ENCODE peak calls at places on chromosome 17, in four cellular contexts. N is A549, Q is NB4, P is ovary. R is an unnamed sample.

GRCh38 chr17:7839199-7839889 is 5.3 kb downstream of the KDM6B start:
- DNase-seq in P (peak; percentile 35), N (no peak), Q (peak; percentile 83), R (peak; percentile 88)

GRCh38 chr17:58330997-58331814 is 2.6 kb upstream of the TSPOAP1 start:
- DNase-seq in N (no peak), P (no peak), Q (peak; percentile 88), R (no peak)

GRCh38 chr17:27888072-27888471 is 5.1 kb downstream of the LYRM9 start:
- DNase-seq in P (no peak), Q (peak; percentile 54), N (no peak), R (no peak)

GRCh38 chr17:28460901-28461300 is 12.5 kb upstream of the SLC13A2 start:
- DNase-seq in N (no peak), Q (no peak), P (no peak), R (no peak)

GRCh38 chr17:75032896-75033294 is 13.9 kb downstream of the ATP5PD start:
- DNase-seq in P (peak; percentile 55), N (peak; percentile 48), Q (no peak), R (no peak)

GRCh38 chr17:49553676-49554335 is 21.9 kb upstream of the NXPH3 start:
- DNase-seq in N (no peak), P (no peak), Q (no peak), R (peak; percentile 45)

GRCh38 chr17:17685775-17686291 is 4.6 kb downstream of the RAI1 start:
- DNase-seq in P (no peak), Q (peak; percentile 57), N (peak; percentile 66), R (no peak)

GRCh38 chr17:1365445-1366039 is 34.5 kb downstream of the YWHAE start:
- DNase-seq in Q (peak; percentile 75), P (peak; percentile 44), N (peak; percentile 87), R (peak; percentile 67)

GRCh38 chr17:75036643-75037268 is 10.0 kb downstream of the ATP5PD start:
- DNase-seq in N (peak; percentile 97), Q (no peak), P (peak; percentile 83), R (peak; percentile 97)

GRCh38 chr17:16398270-16399267 is 16.8 kb upstream of the TRPV2 start:
- DNase-seq in P (no peak), Q (no peak), N (no peak), R (no peak)

GRCh38 chr17:6070895-6071511 is 824 bp downstream of the WSCD1 start:
- DNase-seq in P (no peak), Q (no peak), N (peak; percentile 23), R (no peak)

GRCh38 chr17:59683283-59683682 is 23.9 kb downstream of the PTRH2 start:
- DNase-seq in Q (no peak), P (no peak), N (no peak), R (no peak)

GRCh38 chr17:2949469-2950044 is 113.8 kb downstream of the OR1D5 start:
- DNase-seq in P (no peak), N (peak; percentile 89), Q (no peak), R (peak; percentile 59)

GRCh38 chr17:68613739-68614298 is 12.7 kb upstream of the FAM20A start:
- DNase-seq in Q (peak; percentile 75), N (peak; percentile 62), P (no peak), R (no peak)

GRCh38 chr17:7590743-7591142 is 849 bp upstream of the SOX15 start:
- DNase-seq in N (peak; percentile 44), Q (no peak), P (no peak), R (peak; percentile 62)

GRCh38 chr17:74763565-74764387 is 12.4 kb downstream of the NAT9 start:
- DNase-seq in P (no peak), Q (peak; percentile 22), N (peak; percentile 70), R (no peak)

GRCh38 chr17:45172541-45173286 is 11.0 kb downstream of the HEXIM2 start:
- DNase-seq in Q (peak; percentile 91), N (peak; percentile 99), P (peak; percentile 37), R (peak; percentile 93)

GRCh38 chr17:9941305-9941704 is 36.2 kb upstream of the RCVRN start:
- DNase-seq in P (no peak), N (no peak), Q (no peak), R (no peak)

GRCh38 chr17:49456172-49456965 is 38.7 kb upstream of the NGFR start:
- DNase-seq in Q (peak; percentile 85), N (no peak), P (no peak), R (no peak)

GRCh38 chr17:21304091-21304490 is 19.6 kb downstream of the MAP2K3 start:
- DNase-seq in N (no peak), P (peak; percentile 22), Q (no peak), R (no peak)

GRCh38 chr17:10635290-10635689 is 21.8 kb downstream of the MYH3 start:
- DNase-seq in Q (no peak), P (no peak), N (no peak), R (no peak)

GRCh38 chr17:14745541-14745940 is 444.7 kb downstream of the HS3ST3B1 start:
- DNase-seq in P (no peak), N (no peak), Q (no peak), R (no peak)

GRCh38 chr17:73311781-73312641 is at the start of gene CDC42EP4:
- DNase-seq in P (peak; percentile 97), Q (peak; percentile 96), N (peak; percentile 96), R (peak; percentile 99)

GRCh38 chr17:9298776-9299295 is 276.8 kb downstream of the STX8 start:
- DNase-seq in P (no peak), Q (no peak), N (no peak), R (peak; percentile 29)

GRCh38 chr17:41631025-41631889 is 6.9 kb upstream of the KRT17 start:
- DNase-seq in Q (no peak), N (no peak), P (no peak), R (no peak)

GRCh38 chr17:81512560-81512983 is at the start of gene ACTG1:
- DNase-seq in Q (peak; percentile 89), P (peak; percentile 95), N (peak; percentile 95), R (peak; percentile 90)

GRCh38 chr17:81513669-81514484 is 1.3 kb upstream of the ACTG1 start:
- DNase-seq in Q (peak; percentile 66), P (peak; percentile 70), N (peak; percentile 86), R (peak; percentile 94)

GRCh38 chr17:81514485-81514734 is 1.8 kb upstream of the ACTG1 start:
- DNase-seq in Q (no peak), P (no peak), N (no peak), R (no peak)

GRCh38 chr17:81511800-81512559 is 619 bp downstream of the ACTG1 start:
- DNase-seq in Q (peak; percentile 38), P (peak; percentile 40), N (peak; percentile 64), R (peak; percentile 46)

GRCh38 chr17:81512984-81513668 is 527 bp upstream of the ACTG1 start:
- DNase-seq in P (peak; percentile 74), N (peak; percentile 89), Q (peak; percentile 73), R (peak; percentile 58)
- TF ChIP-seq POLR2A in P (peak; percentile 77), N (no peak), Q (no peak), R (no peak)

DNA sequence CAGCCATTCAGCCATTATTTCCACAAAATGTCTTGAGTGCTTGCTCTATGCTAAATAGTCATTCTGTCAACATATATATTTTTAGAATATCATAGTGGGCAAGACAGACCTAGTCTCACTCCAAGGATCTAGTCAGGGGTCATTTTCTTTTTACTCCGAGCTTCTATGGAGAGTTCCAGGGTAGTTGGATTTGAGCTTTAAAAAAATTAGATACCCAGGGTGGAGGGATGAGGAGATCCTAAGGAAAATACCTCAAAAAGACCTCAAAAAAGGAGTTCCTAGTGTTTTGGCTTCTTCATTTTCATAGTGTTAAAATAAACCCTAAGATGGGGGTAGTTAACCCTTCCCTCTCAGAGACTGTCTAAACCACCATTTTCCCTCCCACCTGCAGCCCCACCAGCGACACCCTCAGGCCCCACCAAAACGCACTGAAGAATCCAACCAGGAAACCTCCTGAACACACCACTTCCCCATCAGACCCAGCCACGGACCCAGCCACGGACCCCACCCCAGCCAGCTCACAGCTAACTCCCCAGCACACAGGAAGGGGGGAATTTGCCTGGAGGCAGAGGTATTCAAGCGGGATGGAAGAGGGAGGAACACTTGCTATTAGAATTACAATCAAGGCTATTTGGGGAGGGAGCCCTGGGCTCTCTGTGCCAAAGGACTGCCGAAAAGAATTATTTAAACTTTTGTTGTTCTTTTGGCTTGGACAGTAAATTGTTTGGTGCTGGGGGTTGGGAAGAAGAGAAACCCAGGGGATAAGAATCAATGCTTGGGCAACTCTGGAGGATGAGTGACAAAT is 2.2 kb downstream of the ETV4 start:
- DNase-seq in P (no peak), N (no peak), Q (peak; percentile 60), R (no peak)
- H3K4me3 ChIP-seq in P (no peak overlapping the region), N (peak overlapping the region; percentile 60), Q (peak overlapping the region; percentile 62), R (no peak overlapping the region)

GRCh38 chr17:4944554-4945175 is 3.7 kb downstream of the PFN1 start:
- DNase-seq in N (no peak), Q (no peak), P (no peak), R (no peak)
- TF ChIP-seq POLR2A in N (peak; percentile 3), Q (no peak), P (no peak), R (no peak)

DNA sequence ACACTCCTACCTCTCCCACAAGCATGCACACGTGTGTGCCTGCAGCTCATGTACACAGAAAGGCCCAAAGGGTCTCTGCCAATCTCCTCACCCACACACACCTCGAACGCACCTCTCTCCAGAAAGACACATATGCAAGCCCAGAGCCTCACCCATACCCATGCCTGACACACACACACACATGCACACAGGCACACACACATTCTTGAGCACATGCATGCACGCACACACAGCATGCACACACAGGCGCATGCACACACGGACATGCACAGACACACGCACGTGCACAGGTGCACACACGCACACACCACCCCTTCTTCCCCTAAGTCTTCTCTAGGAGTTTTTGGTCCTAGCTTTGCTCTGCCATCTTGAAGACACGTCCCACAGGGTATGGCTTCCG is 48.7 kb upstream of the CACNG4 start:
- DNase-seq in N (no peak), Q (no peak), P (no peak), R (no peak)
- H3K4me3 ChIP-seq in N (no peak overlapping the region), Q (no peak overlapping the region), P (no peak overlapping the region), R (no peak overlapping the region)

GRCh38 chr17:62045517-62045916 is 19.6 kb downstream of the MED13 start:
- DNase-seq in N (no peak), Q (no peak), P (no peak), R (no peak)
- TF ChIP-seq POLR2A in N (no peak), Q (no peak), P (no peak), R (no peak)

GRCh38 chr17:77279448-77280303 is 138.9 kb downstream of the SEC14L1 start:
- DNase-seq in N (no peak), Q (peak; percentile 58), P (no peak), R (no peak)
- H3K4me3 ChIP-seq in N (no peak overlapping the region), Q (no peak overlapping the region), P (no peak overlapping the region), R (no peak overlapping the region)

DNA sequence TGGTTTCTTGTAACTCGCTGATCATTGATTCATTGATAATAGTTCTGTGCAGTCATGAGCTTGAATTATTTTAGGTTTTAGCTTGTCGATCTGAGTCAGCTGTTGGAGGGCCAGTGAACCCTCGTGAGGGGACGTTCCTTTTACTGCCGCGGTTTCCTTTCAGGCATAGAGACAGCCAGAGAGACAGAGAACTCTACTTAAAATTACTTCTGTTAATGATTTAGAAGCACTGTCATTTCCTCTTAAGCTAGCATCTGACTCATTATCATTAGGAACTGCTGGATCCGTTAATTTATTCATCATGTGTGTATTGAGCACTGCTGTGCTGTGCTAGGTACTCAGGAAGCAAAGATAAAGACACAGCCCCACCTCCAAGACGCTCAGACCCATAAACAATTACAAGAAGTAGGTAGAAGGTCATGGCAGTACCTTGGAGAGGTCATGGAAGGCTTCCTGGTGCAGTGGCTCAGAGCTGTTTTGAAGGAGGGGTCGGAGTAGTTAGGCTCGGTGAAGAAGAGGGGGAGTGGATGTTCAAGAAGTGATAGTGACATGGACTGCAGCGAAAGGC is 3.2 kb downstream of the PGS1 start:
- DNase-seq in Q (peak; percentile 60), P (no peak), N (no peak), R (no peak)
- TF ChIP-seq POLR2A in Q (no peak), P (no peak), N (no peak), R (no peak)

R was measured in lower leg skin.